ENCODE peak calls at places on chromosomes 5 and 9, in ten cellular contexts. One of them, this sample, is unnamed.

GRCh38 chr5:36418172-36418979 is 116.7 kb upstream of the RANBP3L start:
- DNase-seq in LoVo: peak
- DNase-seq in PC-3: peak
- DNase-seq in fibroblast of lung: peak
- DNase-seq in activated CD8-positive, alpha-beta T cell treated with anti-CD3 and anti-CD28 coated beads for 36 hours: no peak
- DNase-seq in NCI-H2081: no peak
- DNase-seq in Caco-2: peak
- DNase-seq in left lung: no peak
- DNase-seq in lower leg skin: no peak
- DNase-seq in NCI-H460: no peak
- DNase-seq in this sample: no peak

GRCh38 chr9:21708225-21708624 is 94.2 kb upstream of the MTAP start:
- DNase-seq in NCI-H2081: no peak
- DNase-seq in fibroblast of lung: peak
- DNase-seq in lower leg skin: no peak
- DNase-seq in LoVo: no peak
- DNase-seq in left lung: no peak
- DNase-seq in Caco-2: no peak
- DNase-seq in PC-3: no peak
- DNase-seq in activated CD8-positive, alpha-beta T cell treated with anti-CD3 and anti-CD28 coated beads for 36 hours: no peak
- DNase-seq in NCI-H460: no peak
- DNase-seq in this sample: no peak

GRCh38 chr9:135478858-135479468 is 619 bp upstream of the PPP1R26 start:
- DNase-seq in left lung: peak
- DNase-seq in fibroblast of lung: no peak
- DNase-seq in LoVo: peak
- DNase-seq in lower leg skin: no peak
- DNase-seq in Caco-2: no peak
- DNase-seq in activated CD8-positive, alpha-beta T cell treated with anti-CD3 and anti-CD28 coated beads for 36 hours: no peak
- DNase-seq in PC-3: peak
- DNase-seq in NCI-H2081: no peak
- DNase-seq in NCI-H460: no peak
- DNase-seq in this sample: peak

GRCh38 chr9:89427621-89428221 is 70.2 kb downstream of the SEMA4D start:
- DNase-seq in activated CD8-positive, alpha-beta T cell treated with anti-CD3 and anti-CD28 coated beads for 36 hours: peak
- DNase-seq in NCI-H460: no peak
- DNase-seq in Caco-2: no peak
- DNase-seq in NCI-H2081: no peak
- DNase-seq in fibroblast of lung: no peak
- DNase-seq in PC-3: peak
- DNase-seq in lower leg skin: no peak
- DNase-seq in left lung: no peak
- DNase-seq in LoVo: no peak
- DNase-seq in this sample: peak

GRCh38 chr5:157263586-157264090 is 2.3 kb upstream of the CYFIP2 start:
- DNase-seq in NCI-H460: no peak
- DNase-seq in NCI-H2081: no peak
- DNase-seq in activated CD8-positive, alpha-beta T cell treated with anti-CD3 and anti-CD28 coated beads for 36 hours: no peak
- DNase-seq in lower leg skin: no peak
- DNase-seq in PC-3: no peak
- DNase-seq in left lung: no peak
- DNase-seq in fibroblast of lung: no peak
- DNase-seq in Caco-2: no peak
- DNase-seq in LoVo: no peak
- DNase-seq in this sample: no peak

GRCh38 chr5:169637856-169638190 is 748 bp downstream of the DOCK2 start:
- DNase-seq in activated CD8-positive, alpha-beta T cell treated with anti-CD3 and anti-CD28 coated beads for 36 hours: peak
- DNase-seq in NCI-H2081: no peak
- DNase-seq in left lung: peak
- DNase-seq in LoVo: no peak
- DNase-seq in NCI-H460: no peak
- DNase-seq in Caco-2: no peak
- DNase-seq in PC-3: no peak
- DNase-seq in fibroblast of lung: no peak
- DNase-seq in lower leg skin: no peak
- DNase-seq in this sample: peak

GRCh38 chr9:101957705-101958104 is 219.3 kb upstream of the GRIN3A start:
- DNase-seq in activated CD8-positive, alpha-beta T cell treated with anti-CD3 and anti-CD28 coated beads for 36 hours: no peak
- DNase-seq in NCI-H460: no peak
- DNase-seq in left lung: no peak
- DNase-seq in fibroblast of lung: no peak
- DNase-seq in LoVo: no peak
- DNase-seq in lower leg skin: no peak
- DNase-seq in PC-3: no peak
- DNase-seq in Caco-2: no peak
- DNase-seq in NCI-H2081: no peak
- DNase-seq in this sample: no peak

GRCh38 chr9:96031366-96031824 is 155.9 kb downstream of the ERCC6L2 start:
- DNase-seq in lower leg skin: peak
- DNase-seq in left lung: peak
- DNase-seq in activated CD8-positive, alpha-beta T cell treated with anti-CD3 and anti-CD28 coated beads for 36 hours: no peak
- DNase-seq in NCI-H2081: peak
- DNase-seq in NCI-H460: peak
- DNase-seq in PC-3: peak
- DNase-seq in LoVo: no peak
- DNase-seq in Caco-2: no peak
- DNase-seq in fibroblast of lung: no peak
- DNase-seq in this sample: no peak

GRCh38 chr9:114231218-114232090 is 76.1 kb downstream of the COL27A1 start:
- DNase-seq in LoVo: no peak
- DNase-seq in fibroblast of lung: no peak
- DNase-seq in activated CD8-positive, alpha-beta T cell treated with anti-CD3 and anti-CD28 coated beads for 36 hours: no peak
- DNase-seq in lower leg skin: no peak
- DNase-seq in NCI-H2081: no peak
- DNase-seq in NCI-H460: no peak
- DNase-seq in left lung: no peak
- DNase-seq in Caco-2: no peak
- DNase-seq in PC-3: no peak
- DNase-seq in this sample: no peak

GRCh38 chr9:112051812-112052211 is 123.3 kb downstream of the SUSD1 start:
- DNase-seq in left lung: no peak
- DNase-seq in NCI-H460: no peak
- DNase-seq in PC-3: no peak
- DNase-seq in lower leg skin: no peak
- DNase-seq in fibroblast of lung: peak
- DNase-seq in Caco-2: no peak
- DNase-seq in NCI-H2081: no peak
- DNase-seq in LoVo: no peak
- DNase-seq in activated CD8-positive, alpha-beta T cell treated with anti-CD3 and anti-CD28 coated beads for 36 hours: no peak
- DNase-seq in this sample: no peak

GRCh38 chr5:4584982-4585381 is 555.1 kb upstream of the ADAMTS16 start:
- DNase-seq in Caco-2: no peak
- DNase-seq in PC-3: peak
- DNase-seq in lower leg skin: peak
- DNase-seq in NCI-H460: no peak
- DNase-seq in LoVo: peak
- DNase-seq in left lung: no peak
- DNase-seq in fibroblast of lung: peak
- DNase-seq in activated CD8-positive, alpha-beta T cell treated with anti-CD3 and anti-CD28 coated beads for 36 hours: no peak
- DNase-seq in NCI-H2081: no peak
- DNase-seq in this sample: no peak

GRCh38 chr9:128244443-128245226 is 31.2 kb downstream of the GOLGA2 start:
- DNase-seq in left lung: peak
- DNase-seq in Caco-2: no peak
- DNase-seq in PC-3: no peak
- DNase-seq in fibroblast of lung: peak
- DNase-seq in activated CD8-positive, alpha-beta T cell treated with anti-CD3 and anti-CD28 coated beads for 36 hours: no peak
- DNase-seq in NCI-H2081: no peak
- DNase-seq in NCI-H460: no peak
- DNase-seq in LoVo: no peak
- DNase-seq in lower leg skin: peak
- DNase-seq in this sample: no peak

GRCh38 chr5:172187118-172188032 is 649 bp downstream of the STK10 start:
- DNase-seq in left lung: peak
- DNase-seq in fibroblast of lung: peak
- DNase-seq in activated CD8-positive, alpha-beta T cell treated with anti-CD3 and anti-CD28 coated beads for 36 hours: peak
- DNase-seq in PC-3: peak
- DNase-seq in NCI-H460: peak
- DNase-seq in NCI-H2081: peak
- DNase-seq in lower leg skin: peak
- DNase-seq in LoVo: peak
- DNase-seq in Caco-2: peak
- DNase-seq in this sample: peak

GRCh38 chr5:77623341-77623740 is 15.2 kb downstream of the OTP start:
- DNase-seq in NCI-H460: no peak
- DNase-seq in left lung: no peak
- DNase-seq in lower leg skin: no peak
- DNase-seq in Caco-2: no peak
- DNase-seq in fibroblast of lung: no peak
- DNase-seq in activated CD8-positive, alpha-beta T cell treated with anti-CD3 and anti-CD28 coated beads for 36 hours: no peak
- DNase-seq in LoVo: no peak
- DNase-seq in PC-3: no peak
- DNase-seq in NCI-H2081: no peak
- DNase-seq in this sample: no peak

GRCh38 chr5:20601678-20602100 is 613.7 kb upstream of the CDH18 start:
- DNase-seq in NCI-H2081: no peak
- DNase-seq in NCI-H460: peak
- DNase-seq in fibroblast of lung: peak
- DNase-seq in lower leg skin: no peak
- DNase-seq in LoVo: no peak
- DNase-seq in Caco-2: peak
- DNase-seq in activated CD8-positive, alpha-beta T cell treated with anti-CD3 and anti-CD28 coated beads for 36 hours: no peak
- DNase-seq in PC-3: peak
- DNase-seq in left lung: no peak
- DNase-seq in this sample: no peak

GRCh38 chr5:102421647-102422046 is 77.2 kb downstream of the SLCO6A1 start:
- DNase-seq in fibroblast of lung: no peak
- DNase-seq in activated CD8-positive, alpha-beta T cell treated with anti-CD3 and anti-CD28 coated beads for 36 hours: no peak
- DNase-seq in lower leg skin: no peak
- DNase-seq in LoVo: no peak
- DNase-seq in NCI-H460: no peak
- DNase-seq in PC-3: peak
- DNase-seq in NCI-H2081: no peak
- DNase-seq in Caco-2: peak
- DNase-seq in left lung: peak
- DNase-seq in this sample: no peak

GRCh38 chr5:133564921-133565565 is 47.3 kb downstream of the FSTL4 start:
- DNase-seq in left lung: no peak
- DNase-seq in Caco-2: no peak
- DNase-seq in LoVo: no peak
- DNase-seq in fibroblast of lung: no peak
- DNase-seq in PC-3: no peak
- DNase-seq in NCI-H2081: no peak
- DNase-seq in lower leg skin: no peak
- DNase-seq in NCI-H460: no peak
- DNase-seq in activated CD8-positive, alpha-beta T cell treated with anti-CD3 and anti-CD28 coated beads for 36 hours: no peak
- DNase-seq in this sample: no peak

GRCh38 chr9:93792358-93792757 is 162.8 kb downstream of the BARX1 start:
- DNase-seq in lower leg skin: no peak
- DNase-seq in fibroblast of lung: no peak
- DNase-seq in left lung: no peak
- DNase-seq in PC-3: no peak
- DNase-seq in Caco-2: no peak
- DNase-seq in LoVo: no peak
- DNase-seq in NCI-H2081: no peak
- DNase-seq in activated CD8-positive, alpha-beta T cell treated with anti-CD3 and anti-CD28 coated beads for 36 hours: no peak
- DNase-seq in NCI-H460: no peak
- DNase-seq in this sample: no peak

GRCh38 chr5:10499776-10500175 is 58.1 kb downstream of the ROPN1L start:
- DNase-seq in NCI-H460: no peak
- DNase-seq in NCI-H2081: no peak
- DNase-seq in activated CD8-positive, alpha-beta T cell treated with anti-CD3 and anti-CD28 coated beads for 36 hours: no peak
- DNase-seq in left lung: no peak
- DNase-seq in LoVo: peak
- DNase-seq in Caco-2: no peak
- DNase-seq in PC-3: no peak
- DNase-seq in lower leg skin: no peak
- DNase-seq in fibroblast of lung: no peak
- DNase-seq in this sample: no peak

GRCh38 chr5:58582004-58582403 is 871 bp upstream of the RAB3C start:
- DNase-seq in LoVo: no peak
- DNase-seq in left lung: peak
- DNase-seq in NCI-H2081: peak
- DNase-seq in activated CD8-positive, alpha-beta T cell treated with anti-CD3 and anti-CD28 coated beads for 36 hours: no peak
- DNase-seq in Caco-2: no peak
- DNase-seq in lower leg skin: no peak
- DNase-seq in NCI-H460: peak
- DNase-seq in PC-3: no peak
- DNase-seq in fibroblast of lung: no peak
- DNase-seq in this sample: no peak

This sample was measured in CD8-positive, alpha-beta memory T cell.